ENCODE peak calls at places on chromosomes 5 and 9, in eight cellular contexts. M is transverse colon, E is ascending aorta, F is choroid plexus epithelial cell, H is suprapubic skin, X is neural progenitor cell, I is left ventricle myocardium inferior, J is AG10803. N is an unnamed sample.

GRCh38 chr9:75993434-75993833 is 103.0 kb downstream of the PCSK5 start:
- DNase-seq in I (no peak), X (no peak), F (peak), M (no peak), J (peak), E (no peak), H (no peak), N (peak)

GRCh38 chr5:139839416-139839815 is 43.8 kb downstream of the PSD2 start:
- DNase-seq in M (no peak), H (no peak), X (no peak), F (no peak), J (no peak), I (no peak), E (no peak), N (no peak)

GRCh38 chr9:137179761-137180160 is 7.9 kb upstream of the TMEM210 start:
- DNase-seq in X (no peak), J (no peak), F (no peak), M (no peak), E (no peak), I (no peak), H (no peak), N (no peak)

GRCh38 chr5:151362970-151363369 is 15.6 kb upstream of the SLC36A2 start:
- DNase-seq in I (no peak), J (no peak), F (no peak), H (no peak), E (no peak), M (no peak), X (no peak), N (no peak)

GRCh38 chr9:113535756-113536155 is 72.2 kb downstream of the RGS3 start:
- DNase-seq in F (no peak), X (no peak), J (no peak), E (no peak), I (no peak), M (no peak), H (peak), N (no peak)

GRCh38 chr9:95336281-95336680 is 18.8 kb upstream of the FANCC start:
- DNase-seq in I (no peak), M (no peak), J (no peak), X (no peak), E (no peak), H (no peak), F (no peak), N (peak)

GRCh38 chr9:124254261-124254682 is 3.5 kb upstream of the NEK6 start:
- DNase-seq in H (no peak), F (no peak), M (no peak), J (no peak), X (no peak), I (no peak), E (no peak), N (no peak)

GRCh38 chr9:128406848-128407391 is 13.7 kb upstream of the CERCAM start:
- DNase-seq in E (no peak), X (peak), J (no peak), M (no peak), H (no peak), I (no peak), F (peak), N (no peak)

GRCh38 chr9:97571664-97572063 is 61.5 kb downstream of the TSTD2 start:
- DNase-seq in F (no peak), H (no peak), I (no peak), E (peak), J (no peak), M (no peak), X (no peak), N (no peak)

GRCh38 chr9:5459289-5459829 is 9.0 kb downstream of the CD274 start:
- DNase-seq in J (peak), X (no peak), F (peak), E (no peak), H (no peak), I (no peak), M (no peak), N (peak)

GRCh38 chr9:125630436-125630835 is 76.6 kb downstream of the MAPKAP1 start:
- DNase-seq in I (no peak), E (no peak), F (no peak), J (peak), X (no peak), M (no peak), H (no peak), N (no peak)

GRCh38 chr9:109794361-109795012 is 14.5 kb downstream of the PALM2AKAP2 start:
- DNase-seq in M (no peak), F (peak), E (no peak), J (peak), H (no peak), I (no peak), X (peak), N (peak)

GRCh38 chr5:156929366-156929948 is 33.6 kb downstream of the TIMD4 start:
- DNase-seq in E (no peak), X (no peak), H (no peak), M (no peak), J (no peak), F (no peak), I (no peak), N (no peak)

GRCh38 chr9:128114326-128115186 is 13.0 kb downstream of the PTGES2 start:
- DNase-seq in M (peak), I (peak), H (peak), X (no peak), F (no peak), J (no peak), E (no peak), N (no peak)

GRCh38 chr9:755454-756381 is 85.8 kb upstream of the DMRT1 start:
- DNase-seq in J (peak), I (no peak), X (no peak), E (no peak), M (no peak), F (peak), H (no peak), N (peak)

GRCh38 chr5:77972545-77973252 is 196.6 kb upstream of the TBCA start:
- DNase-seq in M (no peak), I (no peak), E (no peak), J (no peak), H (no peak), F (no peak), X (peak), N (no peak)

GRCh38 chr5:150339841-150340240 is 17.7 kb upstream of the TCOF1 start:
- DNase-seq in J (no peak), E (no peak), M (no peak), H (no peak), I (no peak), X (no peak), F (no peak), N (no peak)

GRCh38 chr9:116345393-116345792 is 191.8 kb downstream of the PAPPA start:
- DNase-seq in I (no peak), M (no peak), X (no peak), J (no peak), F (no peak), E (no peak), H (no peak), N (no peak)

GRCh38 chr5:99721487-99721886 is 792.7 kb upstream of the CHD1 start:
- DNase-seq in H (no peak), I (no peak), X (no peak), E (no peak), F (no peak), J (no peak), M (no peak), N (no peak)

GRCh38 chr5:99715921-99716320 is 787.1 kb upstream of the CHD1 start:
- DNase-seq in J (no peak), F (no peak), E (no peak), M (no peak), H (no peak), I (no peak), X (peak), N (no peak)
- TF ChIP-seq CTCF in J (no peak), F (no peak), E (no peak), M (no peak), H (no peak), I (no peak), X (peak), N (no peak)

GRCh38 chr5:153937661-153938060 is 101.0 kb downstream of the FAM114A2 start:
- DNase-seq in M (no peak), I (no peak), E (no peak), F (no peak), X (no peak), J (peak), H (no peak), N (no peak)

GRCh38 chr5:153938131-153938842 is 100.4 kb downstream of the FAM114A2 start:
- DNase-seq in H (no peak), M (no peak), X (no peak), E (no peak), J (peak), F (no peak), I (no peak), N (no peak)

GRCh38 chr5:153939101-153939500 is 99.6 kb downstream of the FAM114A2 start:
- DNase-seq in E (no peak), J (no peak), X (no peak), I (no peak), H (no peak), M (no peak), F (no peak), N (no peak)

GRCh38 chr5:153941265-153941664 is 97.4 kb downstream of the FAM114A2 start:
- DNase-seq in I (no peak), H (no peak), M (no peak), F (no peak), J (no peak), X (no peak), E (no peak), N (no peak)
- H3K4me3 ChIP-seq in I (no peak), H (no peak), M (no peak), F (no peak), J (no peak), X (no peak), E (no peak), N (no peak)

GRCh38 chr5:174317261-174317894 is 271.9 kb downstream of the NSG2 start:
- DNase-seq in X (peak), H (no peak), M (no peak), E (no peak), J (peak), I (no peak), F (peak), N (peak)
- TF ChIP-seq CTCF in X (peak), H (no peak), M (peak), E (peak), J (peak), I (peak), F (peak), N (peak)

DNA sequence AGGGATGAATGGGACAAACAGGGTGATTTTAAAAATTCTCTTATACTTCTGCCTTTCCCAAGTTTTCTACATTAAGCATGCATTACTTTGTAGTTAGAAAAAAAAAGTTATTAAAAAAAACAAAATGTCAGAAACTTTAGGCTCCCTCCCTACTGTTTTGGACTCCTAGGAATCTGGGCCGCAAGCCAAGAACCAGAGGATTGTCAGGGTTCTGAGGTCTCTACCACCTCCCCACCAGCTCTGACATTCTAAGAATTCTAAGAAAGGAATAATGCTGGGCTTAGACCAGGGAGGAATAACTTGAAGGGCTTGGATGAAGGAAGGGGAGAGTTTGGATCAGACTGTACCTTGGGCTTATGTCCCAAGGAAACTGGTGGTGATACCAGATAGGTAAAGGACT is 1.1 kb upstream of the ARHGEF39 start:
- DNase-seq in J (no peak), H (no peak), X (no peak), F (peak), M (no peak), I (no peak), E (no peak), N (peak)
- H3K4me3 ChIP-seq in J (no peak), H (no peak), X (no peak), F (no peak), M (no peak), I (no peak), E (no peak), N (no peak)

N was measured in fibroblast of pulmonary artery.